ENCODE peak calls at places on chromosomes 13 and 19, in five cellular contexts. One of them, this sample, is unnamed.

GRCh38 chr19:48819366-48819816 is 8.6 kb upstream of the BCAT2 start:
- DNase-seq in HCT116: peak
- DNase-seq in ovary: peak
- DNase-seq in nephron progenitor cell: no peak
- DNase-seq in fibroblast of the aortic adventitia: peak
- DNase-seq in this sample: no peak

GRCh38 chr19:10566658-10567410 is 1.0 kb upstream of the KRI1 start:
- DNase-seq in HCT116: no peak
- DNase-seq in ovary: peak
- DNase-seq in nephron progenitor cell: no peak
- DNase-seq in fibroblast of the aortic adventitia: no peak
- DNase-seq in this sample: no peak

GRCh38 chr13:93872376-93872775 is 607.1 kb downstream of the DCT start:
- DNase-seq in HCT116: no peak
- DNase-seq in ovary: no peak
- DNase-seq in nephron progenitor cell: no peak
- DNase-seq in fibroblast of the aortic adventitia: no peak
- DNase-seq in this sample: no peak

GRCh38 chr19:49954933-49955332 is 6.0 kb downstream of the SIGLEC11 start:
- DNase-seq in HCT116: no peak
- DNase-seq in ovary: peak
- DNase-seq in nephron progenitor cell: no peak
- DNase-seq in fibroblast of the aortic adventitia: peak
- DNase-seq in this sample: no peak

GRCh38 chr19:38658462-38659306 is 11.2 kb downstream of the ACTN4 start:
- DNase-seq in HCT116: peak
- DNase-seq in ovary: no peak
- DNase-seq in nephron progenitor cell: no peak
- DNase-seq in fibroblast of the aortic adventitia: peak
- DNase-seq in this sample: no peak

GRCh38 chr13:80400834-80401450 is 60.0 kb upstream of the SPRY2 start:
- DNase-seq in HCT116: no peak
- DNase-seq in ovary: no peak
- DNase-seq in nephron progenitor cell: no peak
- DNase-seq in fibroblast of the aortic adventitia: no peak
- DNase-seq in this sample: no peak

GRCh38 chr13:23760000-23760399 is 129.2 kb downstream of the MIPEP start:
- DNase-seq in HCT116: no peak
- DNase-seq in ovary: no peak
- DNase-seq in nephron progenitor cell: no peak
- DNase-seq in fibroblast of the aortic adventitia: no peak
- DNase-seq in this sample: no peak

GRCh38 chr13:70108276-70108845 is at the start of gene KLHL1:
- DNase-seq in HCT116: no peak
- DNase-seq in ovary: no peak
- DNase-seq in nephron progenitor cell: peak
- DNase-seq in fibroblast of the aortic adventitia: no peak
- DNase-seq in this sample: no peak

GRCh38 chr13:42847891-42848663 is 66.7 kb downstream of the FAM216B start:
- DNase-seq in HCT116: no peak
- DNase-seq in ovary: no peak
- DNase-seq in nephron progenitor cell: no peak
- DNase-seq in fibroblast of the aortic adventitia: peak
- DNase-seq in this sample: no peak

GRCh38 chr19:5281588-5281987 is 59.0 kb downstream of the PTPRS start:
- DNase-seq in HCT116: no peak
- DNase-seq in ovary: peak
- DNase-seq in nephron progenitor cell: no peak
- DNase-seq in fibroblast of the aortic adventitia: peak
- DNase-seq in this sample: no peak

GRCh38 chr13:60392136-60392535 is 4.9 kb upstream of the TDRD3 start:
- DNase-seq in HCT116: no peak
- DNase-seq in ovary: no peak
- DNase-seq in nephron progenitor cell: no peak
- DNase-seq in fibroblast of the aortic adventitia: no peak
- DNase-seq in this sample: no peak

DNA sequence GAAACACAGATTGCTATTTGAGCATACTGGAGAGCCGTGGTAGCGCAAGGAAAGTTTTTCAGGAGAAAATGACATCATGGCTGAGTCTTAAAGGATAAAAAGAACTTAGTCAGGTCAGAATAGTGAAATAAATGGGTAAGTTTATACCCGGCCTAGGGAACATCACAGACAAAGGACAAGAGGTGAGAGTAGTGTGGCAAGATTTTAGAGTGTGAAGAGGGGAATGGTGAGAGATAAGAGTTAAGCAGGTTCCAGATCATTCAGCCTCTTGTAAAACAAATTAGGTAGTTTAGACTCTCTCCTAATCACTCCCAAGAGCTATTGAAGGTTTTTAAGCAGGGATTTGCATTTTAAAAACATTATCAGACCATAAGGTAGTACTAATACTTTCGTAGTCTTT is 116.0 kb upstream of the MAB21L1 start:
- DNase-seq in HCT116: no peak
- DNase-seq in ovary: no peak
- DNase-seq in nephron progenitor cell: no peak
- DNase-seq in fibroblast of the aortic adventitia: no peak
- DNase-seq in this sample: no peak
- TF ChIP-seq CTCF in HCT116: no peak
- TF ChIP-seq CTCF in ovary: no peak
- TF ChIP-seq CTCF in nephron progenitor cell: no peak
- TF ChIP-seq CTCF in fibroblast of the aortic adventitia: no peak
- TF ChIP-seq CTCF in this sample: no peak

DNA sequence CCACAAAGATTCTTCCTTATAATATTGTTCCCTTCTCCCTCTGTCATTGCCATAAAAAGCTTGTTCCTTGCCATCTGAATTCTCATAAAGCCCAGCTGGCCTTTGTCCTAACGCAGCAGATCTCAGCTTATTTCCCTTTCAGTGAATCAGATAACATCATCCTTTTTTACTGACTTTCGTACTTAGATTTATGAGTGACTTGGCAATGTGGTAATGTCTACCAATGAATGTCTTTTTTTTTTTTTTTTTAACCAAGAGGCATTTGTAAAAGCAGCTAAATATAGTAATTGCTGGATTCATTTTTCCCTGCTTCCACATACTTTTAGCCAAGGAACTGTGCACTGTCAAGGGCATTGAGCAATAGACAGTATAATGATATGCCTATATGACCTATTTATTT is 82.0 kb upstream of the RUBCNL start:
- DNase-seq in HCT116: no peak
- DNase-seq in ovary: no peak
- DNase-seq in nephron progenitor cell: no peak
- DNase-seq in fibroblast of the aortic adventitia: peak
- DNase-seq in this sample: no peak
- TF ChIP-seq CTCF in HCT116: no peak
- TF ChIP-seq CTCF in ovary: no peak
- TF ChIP-seq CTCF in nephron progenitor cell: no peak
- TF ChIP-seq CTCF in fibroblast of the aortic adventitia: no peak
- TF ChIP-seq CTCF in this sample: no peak

DNA sequence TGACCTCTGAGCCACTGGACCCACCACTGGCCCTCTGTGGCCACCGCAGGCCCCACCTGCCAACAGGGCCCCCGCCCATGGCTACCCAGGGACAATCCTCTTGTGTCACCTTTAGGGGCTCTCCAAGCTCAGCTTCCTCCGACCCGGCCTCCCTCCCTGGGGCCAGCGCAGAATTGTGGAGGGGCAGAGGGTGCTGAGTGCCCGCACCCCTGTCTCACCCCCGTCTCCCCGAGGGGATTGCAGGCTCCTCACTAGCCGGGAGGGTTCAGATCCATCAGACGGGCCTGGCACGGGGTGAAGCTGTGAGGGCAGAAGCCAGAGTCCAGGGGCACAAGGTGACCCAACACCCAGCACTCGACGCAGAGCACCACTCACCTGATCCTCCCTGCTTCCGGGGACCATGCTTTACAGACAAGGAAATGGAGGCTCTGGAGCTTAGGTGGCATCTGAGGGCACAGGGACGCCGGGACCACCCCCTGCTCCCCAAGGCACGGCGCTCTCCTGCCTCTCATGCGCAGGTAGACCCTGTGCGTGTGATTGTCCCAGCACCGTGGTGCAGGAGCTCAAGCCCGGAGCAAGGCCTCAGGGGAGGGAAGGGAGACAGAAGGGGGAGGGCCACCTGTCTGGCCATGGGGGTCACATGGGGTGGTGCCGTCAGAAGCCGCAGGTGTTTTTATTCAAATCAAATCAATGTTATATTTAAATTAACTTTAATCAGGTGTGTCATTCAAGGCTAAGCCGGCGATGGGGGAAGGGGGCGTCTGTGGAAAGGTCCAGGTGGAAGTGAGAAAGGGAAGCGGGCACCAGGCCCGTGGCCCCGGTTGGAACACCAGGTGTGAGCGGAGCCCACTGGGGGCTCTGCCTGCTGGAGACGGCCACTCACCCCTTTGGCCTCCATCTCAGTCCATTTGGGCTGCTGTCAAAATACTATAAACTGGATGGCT is 21.6 kb upstream of the SPACA7 start:
- DNase-seq in HCT116: no peak
- DNase-seq in ovary: no peak
- DNase-seq in nephron progenitor cell: no peak
- DNase-seq in fibroblast of the aortic adventitia: no peak
- DNase-seq in this sample: no peak
- TF ChIP-seq CTCF in HCT116: no peak
- TF ChIP-seq CTCF in ovary: no peak
- TF ChIP-seq CTCF in nephron progenitor cell: no peak
- TF ChIP-seq CTCF in fibroblast of the aortic adventitia: no peak
- TF ChIP-seq CTCF in this sample: no peak

GRCh38 chr19:6402834-6403608 is 10.1 kb upstream of the GTF2F1 start:
- DNase-seq in HCT116: no peak
- DNase-seq in ovary: no peak
- DNase-seq in nephron progenitor cell: peak
- DNase-seq in fibroblast of the aortic adventitia: peak
- DNase-seq in this sample: no peak
- TF ChIP-seq CTCF in HCT116: no peak
- TF ChIP-seq CTCF in ovary: no peak
- TF ChIP-seq CTCF in nephron progenitor cell: no peak
- TF ChIP-seq CTCF in fibroblast of the aortic adventitia: no peak
- TF ChIP-seq CTCF in this sample: no peak